ENCODE peak calls at places on chromosomes 2 and 18, in seven cellular contexts. D is heart right ventricle, T is HFFc6, I is coronary artery, R is GM06990, B is GM10248, S is H9. H is an unnamed sample.

GRCh38 chr18:47710451-47710850 is 220.0 kb downstream of the SMAD2 start:
- DNase-seq in D (no peak), T (no peak), I (no peak), R (no peak), B (no peak), S (no peak), H (no peak)

GRCh38 chr18:6810191-6810590 is 80.7 kb downstream of the ARHGAP28 start:
- DNase-seq in D (no peak), T (no peak), I (no peak), R (no peak), B (no peak), S (no peak), H (no peak)

GRCh38 chr2:44802409-44803099 is 138.9 kb upstream of the SIX3 start:
- DNase-seq in D (no peak), T (no peak), I (peak), R (no peak), B (no peak), S (peak), H (no peak)

GRCh38 chr2:65320042-65320711 is 92.5 kb downstream of the ACTR2 start:
- DNase-seq in D (peak), T (peak), I (no peak), R (peak), B (peak), S (no peak), H (peak)

GRCh38 chr2:1314254-1314653 is 99.0 kb upstream of the TPO start:
- DNase-seq in D (no peak), T (no peak), I (no peak), R (no peak), B (no peak), S (no peak), H (no peak)

GRCh38 chr2:15170068-15170775 is 390.9 kb downstream of the NBAS start:
- DNase-seq in D (no peak), T (no peak), I (no peak), R (no peak), B (no peak), S (peak), H (no peak)

GRCh38 chr2:96233880-96234316 is 25.3 kb upstream of the STARD7 start:
- DNase-seq in D (no peak), T (no peak), I (no peak), R (peak), B (peak), S (no peak), H (peak)

GRCh38 chr2:120037995-120038541 is 25.2 kb downstream of the EPB41L5 start:
- DNase-seq in D (no peak), T (no peak), I (no peak), R (no peak), B (no peak), S (no peak), H (no peak)

GRCh38 chr2:118913131-118913804 is 28.7 kb upstream of the MARCO start:
- DNase-seq in D (no peak), T (no peak), I (no peak), R (no peak), B (no peak), S (no peak), H (no peak)

GRCh38 chr2:24404582-24404981 is 44.2 kb upstream of the ITSN2 start:
- DNase-seq in D (no peak), T (peak), I (no peak), R (no peak), B (no peak), S (no peak), H (no peak)

GRCh38 chr2:108612153-108612513 is 77.9 kb downstream of the LIMS1 start:
- DNase-seq in D (no peak), T (peak), I (no peak), R (peak), B (peak), S (no peak), H (peak)

GRCh38 chr2:168138369-168138768 is 109.0 kb downstream of the STK39 start:
- DNase-seq in D (peak), T (no peak), I (no peak), R (no peak), B (no peak), S (no peak), H (no peak)

GRCh38 chr2:47741637-47742036 is 41.3 kb upstream of the MSH6 start:
- DNase-seq in D (no peak), T (no peak), I (no peak), R (no peak), B (no peak), S (no peak), H (no peak)

GRCh38 chr2:229330952-229331351 is 59.9 kb upstream of the PID1 start:
- DNase-seq in D (no peak), T (no peak), I (no peak), R (no peak), B (no peak), S (no peak), H (no peak)

GRCh38 chr2:181157326-181157725 is 176.9 kb downstream of the UBE2E3 start:
- DNase-seq in D (no peak), T (no peak), I (no peak), R (no peak), B (no peak), S (no peak), H (no peak)

GRCh38 chr2:151774506-151774905 is 40.2 kb upstream of the NEB start:
- DNase-seq in D (no peak), T (peak), I (no peak), R (no peak), B (no peak), S (no peak), H (no peak)

GRCh38 chr2:160111951-160112798 is 49.8 kb upstream of the PLA2R1 start:
- DNase-seq in D (no peak), T (no peak), I (no peak), R (no peak), B (peak), S (no peak), H (peak)

GRCh38 chr2:149058936-149059335 is 20.4 kb downstream of the LYPD6B start:
- DNase-seq in D (no peak), T (no peak), I (no peak), R (no peak), B (no peak), S (no peak), H (no peak)

GRCh38 chr18:54740146-54740844 is 88.0 kb upstream of the RAB27B start:
- DNase-seq in D (no peak), T (peak), I (no peak), R (no peak), B (no peak), S (no peak), H (no peak)

GRCh38 chr2:219433666-219434467 is 776 bp upstream of the SPEG start:
- DNase-seq in D (no peak), T (peak), I (no peak), R (no peak), B (no peak), S (peak), H (no peak)

GRCh38 chr2:188326669-188327301 is 35.1 kb downstream of the GULP1 start:
- DNase-seq in D (no peak), T (no peak), I (no peak), R (no peak), B (no peak), S (no peak), H (no peak)

GRCh38 chr2:159516241-159516758 is 100.0 kb downstream of the BAZ2B start:
- DNase-seq in D (no peak), T (peak), I (no peak), R (peak), B (peak), S (no peak), H (peak)

GRCh38 chr18:43078485-43079092 is 36.9 kb downstream of the RIT2 start:
- DNase-seq in D (no peak), T (no peak), I (no peak), R (no peak), B (no peak), S (peak), H (no peak)

GRCh38 chr2:125037135-125037653 is 1012.1 kb downstream of the CNTNAP5 start:
- DNase-seq in D (no peak), T (no peak), I (no peak), R (no peak), B (no peak), S (no peak), H (no peak)

GRCh38 chr2:73208258-73208657 is 5.8 kb upstream of the SMYD5 start:
- DNase-seq in D (no peak), T (no peak), I (no peak), R (no peak), B (no peak), S (no peak), H (no peak)

GRCh38 chr2:186946896-186947467 is 98.0 kb upstream of the ZSWIM2 start:
- DNase-seq in D (no peak), T (no peak), I (no peak), R (no peak), B (no peak), S (no peak), H (no peak)

GRCh38 chr2:149473538-149473937 is 114.0 kb downstream of the MMADHC start:
- DNase-seq in D (no peak), T (no peak), I (no peak), R (no peak), B (no peak), S (no peak), H (no peak)

GRCh38 chr2:63881208-63881607 is 39.5 kb downstream of the UGP2 start:
- DNase-seq in D (no peak), T (no peak), I (no peak), R (no peak), B (no peak), S (no peak), H (no peak)

GRCh38 chr18:29250843-29251242 is 1073.9 kb upstream of the CDH2 start:
- DNase-seq in D (no peak), T (no peak), I (no peak), R (no peak), B (no peak), S (no peak), H (no peak)

GRCh38 chr2:10436711-10437110 is 11.4 kb downstream of the ODC1 start:
- DNase-seq in D (no peak), T (no peak), I (no peak), R (no peak), B (no peak), S (no peak), H (no peak)

GRCh38 chr2:30503007-30503691 is 56.1 kb downstream of the LCLAT1 start:
- DNase-seq in D (no peak), T (no peak), I (no peak), R (peak), B (no peak), S (no peak), H (peak)

GRCh38 chr2:3409627-3410170 is 30.2 kb downstream of the TRAPPC12 start:
- DNase-seq in D (no peak), T (no peak), I (no peak), R (no peak), B (no peak), S (no peak), H (no peak)

GRCh38 chr2:217279571-217279970 is 419.7 kb upstream of the TNP1 start:
- DNase-seq in D (no peak), T (peak), I (no peak), R (no peak), B (no peak), S (no peak), H (no peak)

GRCh38 chr2:100321881-100322820 is at the start of gene LONRF2:
- DNase-seq in D (peak), T (no peak), I (no peak), R (peak), B (peak), S (peak), H (peak)

GRCh38 chr2:47065771-47066380 is 89.2 kb downstream of the STPG4 start:
- DNase-seq in D (no peak), T (peak), I (no peak), R (no peak), B (no peak), S (no peak), H (no peak)

GRCh38 chr2:120908314-120908975 is 172.8 kb downstream of the GLI2 start:
- DNase-seq in D (no peak), T (no peak), I (no peak), R (no peak), B (no peak), S (no peak), H (no peak)

GRCh38 chr18:73254564-73254963 is 386.8 kb upstream of the NETO1 start:
- DNase-seq in D (no peak), T (no peak), I (no peak), R (no peak), B (no peak), S (no peak), H (no peak)

GRCh38 chr2:55109219-55109891 is 59.1 kb upstream of the RTN4 start:
- DNase-seq in D (no peak), T (peak), I (no peak), R (no peak), B (no peak), S (no peak), H (no peak)

GRCh38 chr2:205754924-205755321 is 72.6 kb downstream of the NRP2 start:
- DNase-seq in D (no peak), T (peak), I (no peak), R (no peak), B (no peak), S (no peak), H (no peak)

GRCh38 chr2:42074661-42075060 is 26.8 kb downstream of the PKDCC start:
- DNase-seq in D (no peak), T (no peak), I (no peak), R (no peak), B (no peak), S (peak), H (no peak)

GRCh38 chr2:42079737-42080287 is 32.0 kb downstream of the PKDCC start:
- DNase-seq in D (no peak), T (no peak), I (no peak), R (no peak), B (no peak), S (no peak), H (no peak)

GRCh38 chr2:42073739-42074138 is 25.9 kb downstream of the PKDCC start:
- DNase-seq in D (no peak), T (no peak), I (no peak), R (no peak), B (no peak), S (no peak), H (no peak)

GRCh38 chr2:42076357-42076921 is 28.6 kb downstream of the PKDCC start:
- DNase-seq in D (no peak), T (no peak), I (no peak), R (no peak), B (no peak), S (no peak), H (no peak)

DNA sequence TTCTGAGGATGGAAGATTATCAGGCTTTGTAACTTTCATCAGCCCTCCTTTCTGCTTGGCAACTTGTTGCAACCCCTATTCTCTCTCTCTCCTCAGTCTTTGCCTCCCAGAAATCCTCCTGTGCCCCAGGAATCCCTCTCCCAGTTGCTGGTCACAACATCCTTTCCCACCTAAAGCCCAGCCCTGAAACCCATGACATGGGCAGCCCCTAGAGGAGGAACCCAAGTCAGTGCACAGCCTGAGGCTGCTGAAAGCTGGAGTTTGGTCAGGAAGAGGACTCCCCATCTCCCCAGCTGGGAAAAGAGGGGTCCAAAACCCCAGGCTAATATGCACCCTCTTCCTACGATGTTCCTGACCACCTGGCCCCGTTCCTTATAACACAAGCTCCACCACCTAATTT is 29.5 kb downstream of the PKDCC start:
- DNase-seq in D (no peak), T (no peak), I (no peak), R (no peak), B (no peak), S (no peak), H (no peak)
- TF ChIP-seq CTCF in D (peak), T (no peak), I (no peak), R (no peak), B (peak), S (peak), H (no peak)

GRCh38 chr2:157052685-157053224 is 204.8 kb upstream of the GALNT5 start:
- DNase-seq in D (no peak), T (peak), I (no peak), R (no peak), B (no peak), S (no peak), H (no peak)
- TF ChIP-seq CTCF in D (no peak), T (no peak), I (no peak), R (no peak), B (no peak), S (no peak), H (no peak)

GRCh38 chr18:21805771-21806366 is 65.3 kb downstream of the MIB1 start:
- DNase-seq in D (no peak), T (no peak), I (no peak), R (no peak), B (no peak), S (no peak), H (no peak)
- TF ChIP-seq CTCF in D (no peak), T (no peak), I (no peak), R (no peak), B (no peak), S (peak), H (no peak)

GRCh38 chr18:36899289-36899688 is 70.4 kb downstream of the KIAA1328 start:
- DNase-seq in D (no peak), T (peak), I (no peak), R (no peak), B (no peak), S (no peak), H (no peak)
- TF ChIP-seq CTCF in D (peak), T (peak), I (no peak), R (peak), B (peak), S (peak), H (no peak)

DNA sequence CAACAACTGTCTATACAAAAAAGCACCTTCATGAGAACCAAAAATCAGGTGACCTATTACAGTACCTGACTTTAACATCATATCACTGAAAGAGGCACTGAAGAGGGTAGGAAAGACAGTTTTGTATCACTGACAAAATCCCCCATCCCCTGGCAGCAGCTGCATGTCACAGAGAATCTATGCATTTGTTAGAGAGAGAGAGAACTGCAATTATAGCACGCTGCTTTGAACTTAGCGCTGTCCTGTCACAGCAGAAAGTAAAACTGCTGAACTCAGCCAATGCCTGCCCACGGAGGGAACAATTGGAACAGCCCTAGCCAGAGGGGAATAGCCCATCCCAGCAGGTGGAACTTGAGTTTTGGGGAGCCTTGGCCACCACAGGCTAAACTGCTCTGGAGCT is 75.1 kb upstream of the NOL4 start:
- DNase-seq in D (no peak), T (no peak), I (no peak), R (peak), B (no peak), S (no peak), H (no peak)
- TF ChIP-seq CTCF in D (no peak), T (no peak), I (no peak), R (no peak), B (no peak), S (no peak), H (no peak)

GRCh38 chr2:8659735-8660492 is 21.9 kb upstream of the ID2 start:
- DNase-seq in D (no peak), T (no peak), I (no peak), R (no peak), B (no peak), S (no peak), H (no peak)

GRCh38 chr2:8663997-8664396 is 17.9 kb upstream of the ID2 start:
- DNase-seq in D (no peak), T (no peak), I (peak), R (no peak), B (no peak), S (no peak), H (no peak)

GRCh38 chr2:8661235-8661634 is 20.6 kb upstream of the ID2 start:
- DNase-seq in D (no peak), T (no peak), I (no peak), R (no peak), B (no peak), S (no peak), H (no peak)

GRCh38 chr2:8661736-8662135 is 20.1 kb upstream of the ID2 start:
- DNase-seq in D (no peak), T (no peak), I (peak), R (no peak), B (no peak), S (no peak), H (no peak)

GRCh38 chr2:8662239-8662879 is 19.5 kb upstream of the ID2 start:
- DNase-seq in D (no peak), T (peak), I (peak), R (no peak), B (no peak), S (no peak), H (no peak)
- TF ChIP-seq CTCF in D (no peak), T (peak), I (no peak), R (no peak), B (no peak), S (no peak), H (no peak)

GRCh38 chr2:127107622-127107999 is 657 bp upstream of the BIN1 start:
- DNase-seq in D (no peak), T (peak), I (no peak), R (no peak), B (no peak), S (no peak), H (no peak)
- TF ChIP-seq CTCF in D (no peak), T (peak), I (no peak), R (no peak), B (no peak), S (peak), H (no peak)

H was measured in GM13976.